ENCODE peak calls at places on chromosomes 2 and 18, in five cellular contexts. One of them, this sample, is unnamed.

GRCh38 chr2:47429795-47430194 is 26.8 kb downstream of the MSH2 start:
- DNase-seq in small intestine: no peak
- DNase-seq in Calu3: no peak
- DNase-seq in NCI-H1105 treated with DMSO at 0.1 percent for 48 hours: no peak
- DNase-seq in activated T-helper 1 cell treated with Interleukin-2 at 50 U/mL for 16 hours: no peak
- DNase-seq in this sample: no peak

GRCh38 chr2:204234879-204235278 is 298.3 kb downstream of the ICOS start:
- DNase-seq in Calu3: no peak
- DNase-seq in small intestine: no peak
- DNase-seq in NCI-H1105 treated with DMSO at 0.1 percent for 48 hours: no peak
- DNase-seq in activated T-helper 1 cell treated with Interleukin-2 at 50 U/mL for 16 hours: no peak
- DNase-seq in this sample: no peak

GRCh38 chr2:232873292-232873908 is 3.3 kb downstream of the SNORC start:
- DNase-seq in small intestine: no peak
- DNase-seq in activated T-helper 1 cell treated with Interleukin-2 at 50 U/mL for 16 hours: no peak
- DNase-seq in NCI-H1105 treated with DMSO at 0.1 percent for 48 hours: no peak
- DNase-seq in Calu3: no peak
- DNase-seq in this sample: no peak

GRCh38 chr2:174247474-174248186 is 702 bp downstream of the OLA1 start:
- DNase-seq in small intestine: peak
- DNase-seq in Calu3: peak
- DNase-seq in NCI-H1105 treated with DMSO at 0.1 percent for 48 hours: no peak
- DNase-seq in activated T-helper 1 cell treated with Interleukin-2 at 50 U/mL for 16 hours: no peak
- DNase-seq in this sample: peak

GRCh38 chr2:73185965-73186364 is 16.4 kb upstream of the NOTO start:
- DNase-seq in NCI-H1105 treated with DMSO at 0.1 percent for 48 hours: no peak
- DNase-seq in Calu3: no peak
- DNase-seq in small intestine: no peak
- DNase-seq in activated T-helper 1 cell treated with Interleukin-2 at 50 U/mL for 16 hours: no peak
- DNase-seq in this sample: no peak

GRCh38 chr2:204871246-204871953 is 326.1 kb downstream of the PARD3B start:
- DNase-seq in NCI-H1105 treated with DMSO at 0.1 percent for 48 hours: peak
- DNase-seq in small intestine: peak
- DNase-seq in activated T-helper 1 cell treated with Interleukin-2 at 50 U/mL for 16 hours: no peak
- DNase-seq in Calu3: no peak
- DNase-seq in this sample: no peak

GRCh38 chr2:218015831-218016521 is 13.2 kb upstream of the TNS1 start:
- DNase-seq in small intestine: no peak
- DNase-seq in NCI-H1105 treated with DMSO at 0.1 percent for 48 hours: no peak
- DNase-seq in Calu3: no peak
- DNase-seq in activated T-helper 1 cell treated with Interleukin-2 at 50 U/mL for 16 hours: no peak
- DNase-seq in this sample: no peak

GRCh38 chr2:208148803-208149202 is 2.8 kb upstream of the CRYGB start:
- DNase-seq in Calu3: no peak
- DNase-seq in NCI-H1105 treated with DMSO at 0.1 percent for 48 hours: no peak
- DNase-seq in activated T-helper 1 cell treated with Interleukin-2 at 50 U/mL for 16 hours: no peak
- DNase-seq in small intestine: peak
- DNase-seq in this sample: no peak

GRCh38 chr2:173652731-173653426 is 298.2 kb downstream of the CDCA7 start:
- DNase-seq in Calu3: peak
- DNase-seq in activated T-helper 1 cell treated with Interleukin-2 at 50 U/mL for 16 hours: no peak
- DNase-seq in NCI-H1105 treated with DMSO at 0.1 percent for 48 hours: no peak
- DNase-seq in small intestine: peak
- DNase-seq in this sample: no peak

GRCh38 chr2:24269270-24269669 is 91.1 kb downstream of the ITSN2 start:
- DNase-seq in small intestine: peak
- DNase-seq in Calu3: peak
- DNase-seq in NCI-H1105 treated with DMSO at 0.1 percent for 48 hours: no peak
- DNase-seq in activated T-helper 1 cell treated with Interleukin-2 at 50 U/mL for 16 hours: no peak
- DNase-seq in this sample: no peak

GRCh38 chr2:181790716-181791649 is 100.5 kb upstream of the ITPRID2 start:
- DNase-seq in NCI-H1105 treated with DMSO at 0.1 percent for 48 hours: no peak
- DNase-seq in activated T-helper 1 cell treated with Interleukin-2 at 50 U/mL for 16 hours: no peak
- DNase-seq in small intestine: peak
- DNase-seq in Calu3: peak
- DNase-seq in this sample: peak

GRCh38 chr2:196234672-196235071 is 63.3 kb upstream of the STK17B start:
- DNase-seq in NCI-H1105 treated with DMSO at 0.1 percent for 48 hours: no peak
- DNase-seq in activated T-helper 1 cell treated with Interleukin-2 at 50 U/mL for 16 hours: peak
- DNase-seq in Calu3: no peak
- DNase-seq in small intestine: no peak
- DNase-seq in this sample: no peak

GRCh38 chr2:3630631-3631030 is 27.4 kb upstream of the ALLC start:
- DNase-seq in activated T-helper 1 cell treated with Interleukin-2 at 50 U/mL for 16 hours: no peak
- DNase-seq in Calu3: no peak
- DNase-seq in small intestine: no peak
- DNase-seq in NCI-H1105 treated with DMSO at 0.1 percent for 48 hours: no peak
- DNase-seq in this sample: no peak

GRCh38 chr2:10469955-10470568 is 21.9 kb upstream of the ODC1 start:
- DNase-seq in Calu3: no peak
- DNase-seq in NCI-H1105 treated with DMSO at 0.1 percent for 48 hours: no peak
- DNase-seq in small intestine: no peak
- DNase-seq in activated T-helper 1 cell treated with Interleukin-2 at 50 U/mL for 16 hours: no peak
- DNase-seq in this sample: no peak

GRCh38 chr2:132620115-132620514 is 49.9 kb downstream of the LYPD1 start:
- DNase-seq in activated T-helper 1 cell treated with Interleukin-2 at 50 U/mL for 16 hours: no peak
- DNase-seq in NCI-H1105 treated with DMSO at 0.1 percent for 48 hours: no peak
- DNase-seq in small intestine: no peak
- DNase-seq in Calu3: no peak
- DNase-seq in this sample: no peak

GRCh38 chr18:13611616-13612110 is 114.7 kb downstream of the FAM210A start:
- DNase-seq in small intestine: peak
- DNase-seq in NCI-H1105 treated with DMSO at 0.1 percent for 48 hours: no peak
- DNase-seq in Calu3: no peak
- DNase-seq in activated T-helper 1 cell treated with Interleukin-2 at 50 U/mL for 16 hours: no peak
- DNase-seq in this sample: no peak

This sample was measured in GM19239.